ENCODE peak calls at places on chromosomes 5 and 9, in ten cellular contexts. C, F, A, W, U, M, G, S, Y and V are unnamed samples.

GRCh38 chr9:93117924-93118862 is 15.9 kb downstream of the NINJ1 start:
- DNase-seq in C (no peak), F (no peak), A (no peak), W (no peak), U (peak), M (no peak), G (no peak), S (no peak), Y (no peak), V (no peak)

GRCh38 chr5:38400365-38400764 is 142.0 kb downstream of the EGFLAM start:
- DNase-seq in C (no peak), F (no peak), A (no peak), W (no peak), U (no peak), M (no peak), G (no peak), S (no peak), Y (no peak), V (no peak)

GRCh38 chr9:76369583-76369982 is 24.6 kb downstream of the RFK start:
- DNase-seq in C (no peak), F (no peak), A (peak), W (no peak), U (peak), M (peak), G (peak), S (no peak), Y (no peak), V (no peak)

GRCh38 chr5:157516626-157517325 is 56.8 kb downstream of the NIPAL4 start:
- DNase-seq in C (no peak), F (no peak), A (no peak), W (no peak), U (no peak), M (no peak), G (no peak), S (no peak), Y (peak), V (no peak)

GRCh38 chr5:61603211-61603908 is 271.3 kb downstream of the ZSWIM6 start:
- DNase-seq in C (no peak), F (no peak), A (no peak), W (no peak), U (peak), M (peak), G (no peak), S (peak), Y (peak), V (no peak)

GRCh38 chr5:125023673-125024072 is 277.2 kb upstream of the ZNF608 start:
- DNase-seq in C (no peak), F (no peak), A (no peak), W (no peak), U (no peak), M (no peak), G (no peak), S (no peak), Y (no peak), V (no peak)

GRCh38 chr9:109813310-109813709 is 33.3 kb downstream of the PALM2AKAP2 start:
- DNase-seq in C (no peak), F (no peak), A (no peak), W (no peak), U (no peak), M (no peak), G (no peak), S (no peak), Y (no peak), V (no peak)

GRCh38 chr5:10106806-10107205 is 142.9 kb downstream of the ATPSCKMT start:
- DNase-seq in C (no peak), F (no peak), A (no peak), W (no peak), U (no peak), M (no peak), G (no peak), S (no peak), Y (peak), V (no peak)

GRCh38 chr9:106921341-106921899 is 58.5 kb downstream of the ZNF462 start:
- DNase-seq in C (no peak), F (peak), A (no peak), W (no peak), U (peak), M (peak), G (peak), S (no peak), Y (peak), V (peak)

GRCh38 chr9:97710356-97711222 is 13.4 kb upstream of the XPA start:
- DNase-seq in C (peak), F (peak), A (peak), W (peak), U (peak), M (peak), G (peak), S (peak), Y (peak), V (peak)

GRCh38 chr9:123338710-123339665 is 17.0 kb upstream of the CRB2 start:
- DNase-seq in C (peak), F (peak), A (peak), W (peak), U (no peak), M (no peak), G (no peak), S (no peak), Y (no peak), V (peak)

GRCh38 chr9:137240321-137240840 is 706 bp upstream of the TUBB4B start:
- DNase-seq in C (peak), F (no peak), A (peak), W (peak), U (peak), M (peak), G (peak), S (peak), Y (peak), V (peak)

GRCh38 chr9:8877753-8878494 is 1078.3 kb upstream of the DMAC1 start:
- DNase-seq in C (no peak), F (no peak), A (no peak), W (no peak), U (no peak), M (no peak), G (no peak), S (no peak), Y (no peak), V (no peak)

GRCh38 chr5:170633235-170634041 is 129.6 kb downstream of the KCNIP1 start:
- DNase-seq in C (no peak), F (no peak), A (no peak), W (no peak), U (no peak), M (peak), G (peak), S (peak), Y (peak), V (peak)

GRCh38 chr5:115718853-115719252 is 93.0 kb upstream of the TMED7 start:
- DNase-seq in C (no peak), F (no peak), A (no peak), W (no peak), U (no peak), M (no peak), G (no peak), S (no peak), Y (no peak), V (no peak)

GRCh38 chr9:107019216-107019615 is 156.2 kb downstream of the ZNF462 start:
- DNase-seq in C (no peak), F (no peak), A (no peak), W (no peak), U (no peak), M (no peak), G (no peak), S (no peak), Y (peak), V (no peak)

GRCh38 chr9:77562021-77562748 is 85.9 kb downstream of the GNA14 start:
- DNase-seq in C (no peak), F (no peak), A (no peak), W (no peak), U (no peak), M (no peak), G (no peak), S (no peak), Y (no peak), V (peak)

GRCh38 chr9:133320421-133320881 is 15.5 kb downstream of the SURF6 start:
- DNase-seq in C (no peak), F (no peak), A (no peak), W (no peak), U (no peak), M (no peak), G (no peak), S (no peak), Y (no peak), V (no peak)

GRCh38 chr5:158119852-158120708 is 261.1 kb upstream of the CLINT1 start:
- DNase-seq in C (no peak), F (no peak), A (no peak), W (no peak), U (peak), M (no peak), G (no peak), S (no peak), Y (peak), V (no peak)

GRCh38 chr5:142176255-142176654 is 67.7 kb downstream of the NDFIP1 start:
- DNase-seq in C (no peak), F (no peak), A (no peak), W (no peak), U (no peak), M (no peak), G (no peak), S (no peak), Y (no peak), V (no peak)

GRCh38 chr9:89604463-89605180 is at the start of gene GADD45G:
- DNase-seq in C (peak), F (peak), A (no peak), W (peak), U (peak), M (peak), G (peak), S (peak), Y (peak), V (peak)

GRCh38 chr9:124267271-124267807 is 9.6 kb downstream of the NEK6 start:
- DNase-seq in C (no peak), F (no peak), A (peak), W (no peak), U (no peak), M (peak), G (peak), S (no peak), Y (peak), V (peak)